ENCODE peak calls at places on chromosomes 7 and 10, in nine cellular contexts. One of them, this sample, is unnamed.

GRCh38 chr10:35208949-35209613 is 82.4 kb downstream of the CREM start:
- DNase-seq in ELR: no peak
- DNase-seq in SK-N-SH: no peak
- DNase-seq in activated effector memory CD4-positive, alpha-beta T cell treated with Interleukin-2 at 50 U/mL for 16 hours: no peak
- DNase-seq in CD4-positive, CD25-positive, alpha-beta regulatory T cell: no peak
- DNase-seq in activated CD8-positive, alpha-beta memory T cell treated with anti-CD3 and anti-CD28 coated beads for 4 hours: no peak
- DNase-seq in NT2/D1: no peak
- DNase-seq in lung: no peak
- DNase-seq in progenitor cell of endocrine pancreas: no peak
- DNase-seq in this sample: no peak

GRCh38 chr7:22949944-22950343 is 64.0 kb downstream of the HYCC1 start:
- DNase-seq in ELR: no peak
- DNase-seq in SK-N-SH: no peak
- DNase-seq in activated effector memory CD4-positive, alpha-beta T cell treated with Interleukin-2 at 50 U/mL for 16 hours: no peak
- DNase-seq in CD4-positive, CD25-positive, alpha-beta regulatory T cell: no peak
- DNase-seq in activated CD8-positive, alpha-beta memory T cell treated with anti-CD3 and anti-CD28 coated beads for 4 hours: no peak
- DNase-seq in NT2/D1: no peak
- DNase-seq in lung: no peak
- DNase-seq in progenitor cell of endocrine pancreas: no peak
- DNase-seq in this sample: no peak

GRCh38 chr7:73904219-73905136 is 43.5 kb downstream of the TMEM270 start:
- DNase-seq in ELR: no peak
- DNase-seq in SK-N-SH: peak
- DNase-seq in activated effector memory CD4-positive, alpha-beta T cell treated with Interleukin-2 at 50 U/mL for 16 hours: no peak
- DNase-seq in CD4-positive, CD25-positive, alpha-beta regulatory T cell: no peak
- DNase-seq in activated CD8-positive, alpha-beta memory T cell treated with anti-CD3 and anti-CD28 coated beads for 4 hours: no peak
- DNase-seq in NT2/D1: no peak
- DNase-seq in lung: no peak
- DNase-seq in progenitor cell of endocrine pancreas: no peak
- DNase-seq in this sample: no peak

GRCh38 chr7:137943132-137943551 is 58.7 kb downstream of the CREB3L2 start:
- DNase-seq in ELR: no peak
- DNase-seq in SK-N-SH: no peak
- DNase-seq in activated effector memory CD4-positive, alpha-beta T cell treated with Interleukin-2 at 50 U/mL for 16 hours: no peak
- DNase-seq in CD4-positive, CD25-positive, alpha-beta regulatory T cell: no peak
- DNase-seq in activated CD8-positive, alpha-beta memory T cell treated with anti-CD3 and anti-CD28 coated beads for 4 hours: no peak
- DNase-seq in NT2/D1: no peak
- DNase-seq in lung: no peak
- DNase-seq in progenitor cell of endocrine pancreas: no peak
- DNase-seq in this sample: no peak

GRCh38 chr7:12351843-12352242 is 51.8 kb downstream of the VWDE start:
- DNase-seq in ELR: no peak
- DNase-seq in SK-N-SH: no peak
- DNase-seq in activated effector memory CD4-positive, alpha-beta T cell treated with Interleukin-2 at 50 U/mL for 16 hours: no peak
- DNase-seq in CD4-positive, CD25-positive, alpha-beta regulatory T cell: no peak
- DNase-seq in activated CD8-positive, alpha-beta memory T cell treated with anti-CD3 and anti-CD28 coated beads for 4 hours: no peak
- DNase-seq in NT2/D1: no peak
- DNase-seq in lung: no peak
- DNase-seq in progenitor cell of endocrine pancreas: no peak
- DNase-seq in this sample: no peak

GRCh38 chr7:131586259-131586658 is 29.8 kb upstream of the PODXL start:
- DNase-seq in ELR: peak
- DNase-seq in SK-N-SH: no peak
- DNase-seq in activated effector memory CD4-positive, alpha-beta T cell treated with Interleukin-2 at 50 U/mL for 16 hours: no peak
- DNase-seq in CD4-positive, CD25-positive, alpha-beta regulatory T cell: no peak
- DNase-seq in activated CD8-positive, alpha-beta memory T cell treated with anti-CD3 and anti-CD28 coated beads for 4 hours: no peak
- DNase-seq in NT2/D1: no peak
- DNase-seq in lung: no peak
- DNase-seq in progenitor cell of endocrine pancreas: no peak
- DNase-seq in this sample: peak

GRCh38 chr10:55370021-55370420 is 569.0 kb upstream of the PCDH15 start:
- DNase-seq in ELR: no peak
- DNase-seq in SK-N-SH: peak
- DNase-seq in activated effector memory CD4-positive, alpha-beta T cell treated with Interleukin-2 at 50 U/mL for 16 hours: no peak
- DNase-seq in CD4-positive, CD25-positive, alpha-beta regulatory T cell: no peak
- DNase-seq in activated CD8-positive, alpha-beta memory T cell treated with anti-CD3 and anti-CD28 coated beads for 4 hours: no peak
- DNase-seq in NT2/D1: no peak
- DNase-seq in lung: no peak
- DNase-seq in progenitor cell of endocrine pancreas: no peak
- DNase-seq in this sample: no peak

GRCh38 chr10:71548494-71548846 is 151.8 kb downstream of the CDH23 start:
- DNase-seq in ELR: peak
- DNase-seq in SK-N-SH: no peak
- DNase-seq in activated effector memory CD4-positive, alpha-beta T cell treated with Interleukin-2 at 50 U/mL for 16 hours: no peak
- DNase-seq in CD4-positive, CD25-positive, alpha-beta regulatory T cell: no peak
- DNase-seq in activated CD8-positive, alpha-beta memory T cell treated with anti-CD3 and anti-CD28 coated beads for 4 hours: no peak
- DNase-seq in NT2/D1: no peak
- DNase-seq in lung: no peak
- DNase-seq in progenitor cell of endocrine pancreas: no peak
- DNase-seq in this sample: no peak

GRCh38 chr10:110636932-110637557 is 7.1 kb upstream of the RBM20 start:
- DNase-seq in ELR: no peak
- DNase-seq in SK-N-SH: peak
- DNase-seq in activated effector memory CD4-positive, alpha-beta T cell treated with Interleukin-2 at 50 U/mL for 16 hours: no peak
- DNase-seq in CD4-positive, CD25-positive, alpha-beta regulatory T cell: no peak
- DNase-seq in activated CD8-positive, alpha-beta memory T cell treated with anti-CD3 and anti-CD28 coated beads for 4 hours: no peak
- DNase-seq in NT2/D1: no peak
- DNase-seq in lung: no peak
- DNase-seq in progenitor cell of endocrine pancreas: no peak
- DNase-seq in this sample: no peak

GRCh38 chr7:29102554-29103151 is 43.7 kb downstream of the CPVL start:
- DNase-seq in ELR: peak
- DNase-seq in SK-N-SH: peak
- DNase-seq in activated effector memory CD4-positive, alpha-beta T cell treated with Interleukin-2 at 50 U/mL for 16 hours: no peak
- DNase-seq in CD4-positive, CD25-positive, alpha-beta regulatory T cell: no peak
- DNase-seq in activated CD8-positive, alpha-beta memory T cell treated with anti-CD3 and anti-CD28 coated beads for 4 hours: no peak
- DNase-seq in NT2/D1: peak
- DNase-seq in lung: peak
- DNase-seq in progenitor cell of endocrine pancreas: peak
- DNase-seq in this sample: peak

GRCh38 chr7:92421676-92422435 is 25.4 kb upstream of the GATAD1 start:
- DNase-seq in ELR: no peak
- DNase-seq in SK-N-SH: peak
- DNase-seq in activated effector memory CD4-positive, alpha-beta T cell treated with Interleukin-2 at 50 U/mL for 16 hours: no peak
- DNase-seq in CD4-positive, CD25-positive, alpha-beta regulatory T cell: no peak
- DNase-seq in activated CD8-positive, alpha-beta memory T cell treated with anti-CD3 and anti-CD28 coated beads for 4 hours: no peak
- DNase-seq in NT2/D1: no peak
- DNase-seq in lung: no peak
- DNase-seq in progenitor cell of endocrine pancreas: no peak
- DNase-seq in this sample: no peak

GRCh38 chr7:794671-795329 is 37.5 kb upstream of the SUN1 start:
- DNase-seq in ELR: no peak
- DNase-seq in SK-N-SH: no peak
- DNase-seq in activated effector memory CD4-positive, alpha-beta T cell treated with Interleukin-2 at 50 U/mL for 16 hours: no peak
- DNase-seq in CD4-positive, CD25-positive, alpha-beta regulatory T cell: no peak
- DNase-seq in activated CD8-positive, alpha-beta memory T cell treated with anti-CD3 and anti-CD28 coated beads for 4 hours: no peak
- DNase-seq in NT2/D1: no peak
- DNase-seq in lung: no peak
- DNase-seq in progenitor cell of endocrine pancreas: no peak
- DNase-seq in this sample: peak